ENCODE peak calls at places on chromosomes 11 and 22, in eight cellular contexts. T is upper lobe of left lung, M is cardiac muscle cell, X is lung, Q is Caco-2, C is gastrocnemius medialis, B is heart left ventricle, Y is colonic mucosa. E is an unnamed sample. For H3K36me3, the result is how much of the 10 kb centered on the place peaks cover.

GRCh38 chr11:67997460-67997921 is 6.4 kb downstream of the UNC93B1 start:
- DNase-seq in T (no peak), M (no peak), X (no peak), Q (no peak), C (no peak), B (no peak), Y (no peak), E (no peak)

GRCh38 chr11:122661182-122661945 is 5.8 kb downstream of the UBASH3B start:
- DNase-seq in T (no peak), M (no peak), X (no peak), Q (peak), C (no peak), B (no peak), Y (no peak), E (no peak)

GRCh38 chr11:75734491-75735180 is 17.0 kb downstream of the MOGAT2 start:
- DNase-seq in T (no peak), M (no peak), X (no peak), Q (peak), C (peak), B (no peak), Y (peak), E (no peak)

GRCh38 chr11:72629266-72629665 is 45.0 kb downstream of the PDE2A start:
- DNase-seq in T (no peak), M (no peak), X (no peak), Q (no peak), C (no peak), B (peak), Y (peak), E (no peak)

GRCh38 chr11:102494216-102494615 is 36.3 kb downstream of the MMP7 start:
- DNase-seq in T (no peak), M (peak), X (no peak), Q (peak), C (no peak), B (no peak), Y (peak), E (no peak)

GRCh38 chr11:118236170-118236569 is 11.4 kb upstream of the JAML start:
- DNase-seq in T (no peak), M (no peak), X (no peak), Q (no peak), C (no peak), B (no peak), Y (no peak), E (no peak)

GRCh38 chr11:114846040-114846791 is 167.9 kb downstream of the NXPE2 start:
- DNase-seq in T (no peak), M (peak), X (peak), Q (peak), C (peak), B (no peak), Y (no peak), E (no peak)

GRCh38 chr11:78876686-78877085 is 302.0 kb upstream of the NARS2 start:
- DNase-seq in T (no peak), M (no peak), X (no peak), Q (no peak), C (no peak), B (no peak), Y (no peak), E (no peak)

GRCh38 chr11:61838921-61839320 is 10.8 kb downstream of the FADS2 start:
- DNase-seq in T (peak), M (no peak), X (no peak), Q (no peak), C (no peak), B (no peak), Y (no peak), E (no peak)

GRCh38 chr11:78806214-78807004 is 231.7 kb upstream of the NARS2 start:
- DNase-seq in T (no peak), M (no peak), X (no peak), Q (no peak), C (no peak), B (no peak), Y (no peak), E (no peak)

GRCh38 chr22:42131562-42131961 is 952 bp upstream of the CYP2D6 start:
- DNase-seq in T (no peak), M (no peak), X (no peak), Q (no peak), C (no peak), B (no peak), Y (no peak), E (no peak)

GRCh38 chr11:44072757-44073658 is 6.9 kb downstream of the ACCS start:
- DNase-seq in T (no peak), M (no peak), X (no peak), Q (no peak), C (no peak), B (no peak), Y (no peak), E (no peak)

GRCh38 chr11:114135737-114136151 is 76.2 kb downstream of the ZBTB16 start:
- DNase-seq in T (no peak), M (peak), X (no peak), Q (no peak), C (no peak), B (no peak), Y (no peak), E (no peak)

GRCh38 chr11:8111636-8112035 is 30.6 kb downstream of the TUB start:
- DNase-seq in T (no peak), M (no peak), X (no peak), Q (no peak), C (no peak), B (no peak), Y (no peak), E (no peak)

GRCh38 chr11:64070301-64070656 is 34.5 kb downstream of the FLRT1 start:
- DNase-seq in T (no peak), M (no peak), X (no peak), Q (no peak), C (no peak), B (no peak), Y (no peak), E (no peak)

GRCh38 chr11:101442171-101442570 is 141.6 kb downstream of the TRPC6 start:
- DNase-seq in T (no peak), M (peak), X (no peak), Q (no peak), C (no peak), B (no peak), Y (no peak), E (no peak)

GRCh38 chr22:49879871-49880270 is 26.2 kb downstream of the ZBED4 start:
- DNase-seq in T (no peak), M (no peak), X (no peak), Q (no peak), C (no peak), B (no peak), Y (no peak), E (no peak)

GRCh38 chr11:128624269-128625170 is 37.2 kb upstream of the ETS1 start:
- DNase-seq in T (no peak), M (no peak), X (no peak), Q (no peak), C (peak), B (no peak), Y (no peak), E (peak)

GRCh38 chr11:9273430-9274336 is 8.5 kb upstream of the DENND5A start:
- DNase-seq in T (no peak), M (peak), X (no peak), Q (no peak), C (no peak), B (no peak), Y (no peak), E (no peak)

GRCh38 chr11:32090774-32091370 is at the start of gene RCN1:
- DNase-seq in T (peak), M (peak), X (peak), Q (peak), C (peak), B (peak), Y (peak), E (peak)

GRCh38 chr22:19941365-19942070 is at the start of the genes COMT and TXNRD2:
- DNase-seq in T (peak), M (peak), X (peak), Q (peak), C (peak), B (peak), Y (peak), E (peak)

GRCh38 chr11:35723493-35724284 is 61.1 kb downstream of the TRIM44 start:
- DNase-seq in T (no peak), M (peak), X (no peak), Q (no peak), C (no peak), B (no peak), Y (no peak), E (no peak)
- TF ChIP-seq CTCF in T (no peak), M (no peak), X (no peak), Q (no peak), C (no peak), B (no peak), Y (no peak), E (no peak)

GRCh38 chr11:70353329-70353728 is 45.0 kb upstream of the CTTN start:
- DNase-seq in T (no peak), M (no peak), X (no peak), Q (no peak), C (no peak), B (no peak), Y (no peak), E (no peak)
- H3K36me3 ChIP-seq in T (under half), M (under half), X (under half), Q (under half), C (half or more), B (half or more), Y (under half), E (under half)

GRCh38 chr22:24529898-24530297 is 25.0 kb downstream of the GUCD1 start:
- DNase-seq in T (no peak), M (no peak), X (no peak), Q (no peak), C (no peak), B (no peak), Y (no peak), E (no peak)

GRCh38 chr22:24523873-24524272 is 28.7 kb downstream of the UPB1 start:
- DNase-seq in T (no peak), M (peak), X (no peak), Q (no peak), C (no peak), B (no peak), Y (no peak), E (no peak)

GRCh38 chr22:24526191-24526590 is 28.7 kb downstream of the GUCD1 start:
- DNase-seq in T (no peak), M (no peak), X (no peak), Q (no peak), C (no peak), B (no peak), Y (no peak), E (no peak)

GRCh38 chr22:24521791-24522245 is 26.7 kb downstream of the UPB1 start:
- DNase-seq in T (no peak), M (peak), X (peak), Q (peak), C (no peak), B (peak), Y (peak), E (no peak)

DNA sequence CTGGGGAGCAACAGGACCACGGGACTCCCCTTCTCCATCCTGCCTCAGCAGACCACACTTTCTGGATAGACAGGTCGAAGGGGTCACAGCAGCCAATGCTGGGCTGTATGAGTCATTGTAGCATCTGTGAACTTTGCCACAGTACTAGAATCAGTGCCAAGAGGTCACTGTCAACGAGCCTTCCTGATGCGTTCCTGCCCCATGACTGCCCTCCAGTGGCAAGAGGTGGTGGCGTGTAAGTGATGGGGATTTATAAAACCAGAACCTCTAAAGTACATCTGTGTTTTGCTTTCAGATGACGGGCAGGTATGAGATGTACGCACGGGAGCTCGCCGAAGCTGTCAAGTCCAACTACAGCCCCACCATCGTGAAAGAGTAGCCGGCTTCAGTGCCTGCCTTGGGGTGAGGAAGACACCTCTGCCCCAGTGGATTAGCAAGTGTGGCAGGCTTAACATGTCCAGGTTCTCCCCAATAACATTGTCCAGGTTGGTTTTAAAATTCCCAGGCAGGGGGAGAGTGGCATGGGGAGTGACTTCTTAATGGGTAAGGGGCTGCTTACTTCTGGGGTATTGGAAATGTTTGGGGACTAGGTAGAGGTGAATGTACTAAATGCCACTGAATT is 29.4 kb downstream of the GUCD1 start:
- DNase-seq in T (no peak), M (peak), X (peak), Q (peak), C (peak), B (peak), Y (peak), E (peak)
- TF ChIP-seq CTCF in T (peak), M (peak), X (peak), Q (peak), C (peak), B (peak), Y (peak), E (peak)

DNA sequence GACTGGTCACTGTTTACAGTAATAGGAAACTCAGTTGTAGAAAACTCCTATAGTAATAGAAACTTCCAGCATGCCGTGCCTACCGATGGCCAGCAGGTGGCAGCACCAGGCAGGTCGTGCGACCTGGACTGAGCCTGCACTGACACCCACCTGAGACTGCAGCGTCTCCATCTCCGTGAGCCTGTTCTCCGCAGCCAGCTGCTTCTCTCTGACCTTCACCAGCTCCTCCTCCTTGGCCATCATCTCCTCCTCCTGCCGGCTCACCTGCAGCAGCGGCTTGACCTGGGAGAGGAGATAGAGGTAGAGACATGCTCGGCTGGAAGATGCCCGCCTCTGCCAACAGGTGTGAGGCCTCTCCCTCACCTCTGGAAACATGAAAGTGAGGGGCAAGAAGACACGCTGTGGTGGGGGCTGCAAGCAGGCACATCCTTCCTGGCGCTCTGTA is 48.5 kb downstream of the APOL1 start:
- DNase-seq in T (peak), M (peak), X (peak), Q (peak), C (no peak), B (peak), Y (peak), E (peak)
- H3K36me3 ChIP-seq in T (half or more), M (half or more), X (half or more), Q (under half), C (half or more), B (half or more), Y (half or more), E (half or more)